ENCODE peak calls at places on chromosomes 7 and 10, in ten cellular contexts. Q, M, S, T, R, G, U, W, I and F are unnamed samples.

GRCh38 chr7:15783971-15784693 is 97.6 kb upstream of the MEOX2 start:
- DNase-seq in Q (no peak), M (no peak), S (peak), T (no peak), R (no peak), G (peak), U (no peak), W (peak), I (no peak), F (no peak)

GRCh38 chr7:42527004-42527403 is 290.0 kb upstream of the GLI3 start:
- DNase-seq in Q (no peak), M (no peak), S (peak), T (no peak), R (no peak), G (peak), U (no peak), W (no peak), I (no peak), F (no peak)

GRCh38 chr7:29139191-29139590 is 7.1 kb downstream of the CPVL start:
- DNase-seq in Q (no peak), M (no peak), S (no peak), T (no peak), R (no peak), G (no peak), U (no peak), W (no peak), I (no peak), F (no peak)

GRCh38 chr10:110364531-110364937 is 59.8 kb upstream of the SMNDC1 start:
- DNase-seq in Q (no peak), M (no peak), S (no peak), T (peak), R (no peak), G (no peak), U (no peak), W (peak), I (no peak), F (no peak)

GRCh38 chr10:112761256-112761655 is 188.8 kb upstream of the TCF7L2 start:
- DNase-seq in Q (no peak), M (no peak), S (no peak), T (no peak), R (no peak), G (peak), U (no peak), W (no peak), I (no peak), F (no peak)

GRCh38 chr7:74656421-74656910 is 1.1 kb upstream of the GTF2I start:
- DNase-seq in Q (no peak), M (peak), S (peak), T (peak), R (peak), G (peak), U (peak), W (peak), I (peak), F (no peak)

GRCh38 chr7:157834501-157835143 is 497.8 kb downstream of the DNAJB6 start:
- DNase-seq in Q (no peak), M (no peak), S (no peak), T (peak), R (no peak), G (peak), U (no peak), W (no peak), I (no peak), F (no peak)

GRCh38 chr7:33806284-33807157 is 98.8 kb upstream of the BMPER start:
- DNase-seq in Q (no peak), M (no peak), S (peak), T (no peak), R (no peak), G (peak), U (no peak), W (no peak), I (peak), F (no peak)

GRCh38 chr10:110005716-110006115 is 2.1 kb upstream of the ADD3 start:
- DNase-seq in Q (peak), M (peak), S (peak), T (peak), R (no peak), G (peak), U (no peak), W (peak), I (peak), F (no peak)

GRCh38 chr7:117085275-117085674 is 132.0 kb downstream of the ST7 start:
- DNase-seq in Q (no peak), M (no peak), S (no peak), T (no peak), R (no peak), G (no peak), U (no peak), W (no peak), I (no peak), F (no peak)

GRCh38 chr7:7808156-7808555 is 89.7 kb upstream of the RPA3 start:
- DNase-seq in Q (no peak), M (no peak), S (no peak), T (no peak), R (no peak), G (no peak), U (no peak), W (no peak), I (peak), F (no peak)

GRCh38 chr7:137313196-137313595 is 30.3 kb downstream of the PTN start:
- DNase-seq in Q (no peak), M (no peak), S (no peak), T (peak), R (no peak), G (no peak), U (no peak), W (no peak), I (no peak), F (no peak)

GRCh38 chr7:105654994-105655900 is 74.0 kb upstream of the EFCAB10 start:
- DNase-seq in Q (no peak), M (no peak), S (peak), T (no peak), R (no peak), G (peak), U (peak), W (peak), I (peak), F (no peak)

GRCh38 chr7:112789824-112790650 is at the start of gene TMEM168:
- DNase-seq in Q (peak), M (peak), S (peak), T (peak), R (peak), G (peak), U (peak), W (peak), I (peak), F (peak)

GRCh38 chr7:33719059-33719581 is 186.2 kb upstream of the BMPER start:
- DNase-seq in Q (no peak), M (no peak), S (peak), T (peak), R (no peak), G (no peak), U (no peak), W (peak), I (peak), F (no peak)

GRCh38 chr7:149884016-149884415 is 10.2 kb downstream of the ATP6V0E2 start:
- DNase-seq in Q (no peak), M (no peak), S (no peak), T (no peak), R (no peak), G (no peak), U (no peak), W (peak), I (no peak), F (no peak)

GRCh38 chr7:108525327-108525984 is 479 bp downstream of the PNPLA8 start:
- DNase-seq in Q (peak), M (peak), S (peak), T (no peak), R (peak), G (peak), U (peak), W (no peak), I (peak), F (peak)

GRCh38 chr7:125670926-125671572 is 741.4 kb upstream of the POT1 start:
- DNase-seq in Q (no peak), M (no peak), S (peak), T (no peak), R (no peak), G (peak), U (peak), W (no peak), I (peak), F (peak)

GRCh38 chr10:101814466-101815041 is 3.7 kb downstream of the OGA start:
- DNase-seq in Q (no peak), M (peak), S (no peak), T (no peak), R (no peak), G (peak), U (no peak), W (no peak), I (no peak), F (no peak)

GRCh38 chr10:30782543-30783461 is 153.2 kb upstream of the LYZL2 start:
- DNase-seq in Q (peak), M (no peak), S (no peak), T (no peak), R (no peak), G (no peak), U (no peak), W (no peak), I (peak), F (no peak)

GRCh38 chr10:49387029-49387428 is 8.9 kb downstream of the DRGX start:
- DNase-seq in Q (peak), M (no peak), S (no peak), T (no peak), R (no peak), G (no peak), U (no peak), W (no peak), I (peak), F (no peak)

GRCh38 chr7:70805360-70805759 is 326.6 kb upstream of the GALNT17 start:
- DNase-seq in Q (no peak), M (no peak), S (no peak), T (no peak), R (no peak), G (no peak), U (no peak), W (no peak), I (no peak), F (no peak)

GRCh38 chr10:23081156-23081833 is 14.1 kb upstream of the MSRB2 start:
- DNase-seq in Q (no peak), M (no peak), S (no peak), T (no peak), R (no peak), G (no peak), U (no peak), W (peak), I (peak), F (no peak)

GRCh38 chr10:68202965-68203358 is 29.0 kb downstream of the ATOH7 start:
- DNase-seq in Q (peak), M (no peak), S (no peak), T (no peak), R (no peak), G (no peak), U (no peak), W (no peak), I (peak), F (no peak)

GRCh38 chr10:68235111-68235510 is 3.2 kb upstream of the ATOH7 start:
- DNase-seq in Q (no peak), M (no peak), S (no peak), T (no peak), R (no peak), G (no peak), U (no peak), W (no peak), I (no peak), F (no peak)

GRCh38 chr10:84590794-84591193 is 262.4 kb downstream of the CCSER2 start:
- DNase-seq in Q (no peak), M (peak), S (no peak), T (no peak), R (peak), G (no peak), U (peak), W (no peak), I (no peak), F (peak)

GRCh38 chr10:128721851-128722250 is 595.6 kb upstream of the MKI67 start:
- DNase-seq in Q (no peak), M (peak), S (no peak), T (no peak), R (no peak), G (no peak), U (no peak), W (no peak), I (no peak), F (no peak)

GRCh38 chr10:61179734-61180133 is 235.7 kb upstream of the RHOBTB1 start:
- DNase-seq in Q (no peak), M (no peak), S (no peak), T (no peak), R (no peak), G (no peak), U (peak), W (no peak), I (no peak), F (no peak)

GRCh38 chr7:12557282-12557681 is 13.2 kb upstream of the SCIN start:
- DNase-seq in Q (no peak), M (no peak), S (no peak), T (no peak), R (no peak), G (no peak), U (no peak), W (no peak), I (peak), F (no peak)

GRCh38 chr7:47609803-47610452 is 28.0 kb upstream of the TNS3 start:
- DNase-seq in Q (no peak), M (no peak), S (no peak), T (no peak), R (no peak), G (no peak), U (no peak), W (no peak), I (peak), F (no peak)

GRCh38 chr7:99898836-99899235 is 20.5 kb downstream of the TRIM4 start:
- DNase-seq in Q (no peak), M (no peak), S (no peak), T (no peak), R (no peak), G (no peak), U (no peak), W (no peak), I (no peak), F (no peak)

GRCh38 chr7:13448243-13448642 is 541.2 kb downstream of the ETV1 start:
- DNase-seq in Q (no peak), M (no peak), S (no peak), T (no peak), R (no peak), G (no peak), U (no peak), W (no peak), I (no peak), F (no peak)

GRCh38 chr7:139159900-139160675 is 50.6 kb upstream of the ZC3HAV1 start:
- DNase-seq in Q (no peak), M (no peak), S (no peak), T (no peak), R (no peak), G (no peak), U (no peak), W (no peak), I (no peak), F (no peak)

GRCh38 chr10:87987206-87987605 is 123.8 kb downstream of the PTEN start:
- DNase-seq in Q (no peak), M (no peak), S (no peak), T (no peak), R (no peak), G (no peak), U (no peak), W (no peak), I (no peak), F (no peak)